ENCODE peak calls at places on chromosomes 4 and X, in nine cellular contexts. One of them, this sample, is unnamed.
A peak's percentile ranks its signal among the peaks of the same experiment; 100 is the strongest.

GRCh38 chr4:112297495-112297894 is 326 bp downstream of the ALPK1 start:
- DNase-seq in GM12878: no peak
- DNase-seq in heart left ventricle: no peak
- DNase-seq in IMR-90: no peak
- DNase-seq in cardiac muscle cell: no peak
- DNase-seq in mammary epithelial cell: no peak
- DNase-seq in Peyer's patch: no peak
- DNase-seq in HCT116: no peak
- DNase-seq in vagina: no peak
- DNase-seq in this sample: no peak

GRCh38 chr4:153138736-153139135 is 65.5 kb upstream of the TRIM2 start:
- DNase-seq in GM12878: no peak
- DNase-seq in heart left ventricle: no peak
- DNase-seq in IMR-90: no peak
- DNase-seq in cardiac muscle cell: no peak
- DNase-seq in mammary epithelial cell: no peak
- DNase-seq in Peyer's patch: no peak
- DNase-seq in HCT116: no peak
- DNase-seq in vagina: no peak
- DNase-seq in this sample: no peak

GRCh38 chr4:76752911-76753494 is 144.9 kb downstream of the SOWAHB start:
- DNase-seq in GM12878: no peak
- DNase-seq in heart left ventricle: peak; percentile 46
- DNase-seq in IMR-90: peak; percentile 100
- DNase-seq in cardiac muscle cell: no peak
- DNase-seq in mammary epithelial cell: peak; percentile 94
- DNase-seq in Peyer's patch: no peak
- DNase-seq in HCT116: peak; percentile 64
- DNase-seq in vagina: no peak
- DNase-seq in this sample: peak; percentile 74

GRCh38 chr4:37988670-37989069 is 28.5 kb downstream of the PTTG2 start:
- DNase-seq in GM12878: no peak
- DNase-seq in heart left ventricle: no peak
- DNase-seq in IMR-90: peak; percentile 37
- DNase-seq in cardiac muscle cell: no peak
- DNase-seq in mammary epithelial cell: no peak
- DNase-seq in Peyer's patch: no peak
- DNase-seq in HCT116: no peak
- DNase-seq in vagina: no peak
- DNase-seq in this sample: no peak

GRCh38 chr4:122777846-122778501 is 45.5 kb downstream of the BBS12 start:
- DNase-seq in GM12878: no peak
- DNase-seq in heart left ventricle: no peak
- DNase-seq in IMR-90: peak; percentile 82
- DNase-seq in cardiac muscle cell: no peak
- DNase-seq in mammary epithelial cell: no peak
- DNase-seq in Peyer's patch: no peak
- DNase-seq in HCT116: no peak
- DNase-seq in vagina: no peak
- DNase-seq in this sample: peak; percentile 63

GRCh38 chr4:81358173-81358572 is 113.5 kb downstream of the RASGEF1B start:
- DNase-seq in GM12878: no peak
- DNase-seq in heart left ventricle: no peak
- DNase-seq in IMR-90: no peak
- DNase-seq in cardiac muscle cell: no peak
- DNase-seq in mammary epithelial cell: no peak
- DNase-seq in Peyer's patch: no peak
- DNase-seq in HCT116: no peak
- DNase-seq in vagina: no peak
- DNase-seq in this sample: no peak

GRCh38 chr4:163911891-163912290 is 417.4 kb downstream of the TMA16 start:
- DNase-seq in GM12878: no peak
- DNase-seq in heart left ventricle: no peak
- DNase-seq in IMR-90: no peak
- DNase-seq in cardiac muscle cell: no peak
- DNase-seq in mammary epithelial cell: no peak
- DNase-seq in Peyer's patch: no peak
- DNase-seq in HCT116: no peak
- DNase-seq in vagina: no peak
- DNase-seq in this sample: peak; percentile 4

GRCh38 chrX:154748712-154749339 is 2.1 kb downstream of the GAB3 start:
- DNase-seq in GM12878: no peak
- DNase-seq in heart left ventricle: peak; percentile 43
- DNase-seq in IMR-90: peak; percentile 50
- DNase-seq in cardiac muscle cell: peak; percentile 61
- DNase-seq in mammary epithelial cell: peak; percentile 45
- DNase-seq in Peyer's patch: no peak
- DNase-seq in HCT116: no peak
- DNase-seq in vagina: no peak
- DNase-seq in this sample: peak; percentile 30

GRCh38 chrX:11464836-11465458 is 171.7 kb downstream of the AMELX start:
- DNase-seq in GM12878: no peak
- DNase-seq in heart left ventricle: no peak
- DNase-seq in IMR-90: no peak
- DNase-seq in cardiac muscle cell: no peak
- DNase-seq in mammary epithelial cell: no peak
- DNase-seq in Peyer's patch: no peak
- DNase-seq in HCT116: no peak
- DNase-seq in vagina: no peak
- DNase-seq in this sample: no peak

GRCh38 chr4:73707269-73707875 is 33.0 kb upstream of the CXCL8 start:
- DNase-seq in GM12878: no peak
- DNase-seq in heart left ventricle: no peak
- DNase-seq in IMR-90: no peak
- DNase-seq in cardiac muscle cell: no peak
- DNase-seq in mammary epithelial cell: no peak
- DNase-seq in Peyer's patch: no peak
- DNase-seq in HCT116: no peak
- DNase-seq in vagina: no peak
- DNase-seq in this sample: no peak

GRCh38 chr4:186201535-186202230 is 10.3 kb downstream of the CYP4V2 start:
- DNase-seq in GM12878: no peak
- DNase-seq in heart left ventricle: no peak
- DNase-seq in IMR-90: peak; percentile 40
- DNase-seq in cardiac muscle cell: peak; percentile 57
- DNase-seq in mammary epithelial cell: peak; percentile 33
- DNase-seq in Peyer's patch: peak; percentile 60
- DNase-seq in HCT116: peak; percentile 66
- DNase-seq in vagina: no peak
- DNase-seq in this sample: no peak

GRCh38 chr4:2809610-2810180 is 16.8 kb downstream of the SH3BP2 start:
- DNase-seq in GM12878: no peak
- DNase-seq in heart left ventricle: no peak
- DNase-seq in IMR-90: no peak
- DNase-seq in cardiac muscle cell: no peak
- DNase-seq in mammary epithelial cell: no peak
- DNase-seq in Peyer's patch: no peak
- DNase-seq in HCT116: no peak
- DNase-seq in vagina: no peak
- DNase-seq in this sample: no peak
- H3K4me1 ChIP-seq in GM12878: peaks cover 50% of the 10 kb centered on the region
- H3K4me1 ChIP-seq in heart left ventricle: peaks cover 95% of the 10 kb centered on the region
- H3K4me1 ChIP-seq in IMR-90: peaks cover 27% of the 10 kb centered on the region
- H3K4me1 ChIP-seq in cardiac muscle cell: peaks cover 9% of the 10 kb centered on the region
- H3K4me1 ChIP-seq in mammary epithelial cell: no peaks in the 10 kb centered on the region
- H3K4me1 ChIP-seq in Peyer's patch: peaks cover 83% of the 10 kb centered on the region
- H3K4me1 ChIP-seq in HCT116: peaks cover 25% of the 10 kb centered on the region
- H3K4me1 ChIP-seq in vagina: peaks cover 77% of the 10 kb centered on the region
- H3K4me1 ChIP-seq in this sample: no peaks in the 10 kb centered on the region

DNA sequence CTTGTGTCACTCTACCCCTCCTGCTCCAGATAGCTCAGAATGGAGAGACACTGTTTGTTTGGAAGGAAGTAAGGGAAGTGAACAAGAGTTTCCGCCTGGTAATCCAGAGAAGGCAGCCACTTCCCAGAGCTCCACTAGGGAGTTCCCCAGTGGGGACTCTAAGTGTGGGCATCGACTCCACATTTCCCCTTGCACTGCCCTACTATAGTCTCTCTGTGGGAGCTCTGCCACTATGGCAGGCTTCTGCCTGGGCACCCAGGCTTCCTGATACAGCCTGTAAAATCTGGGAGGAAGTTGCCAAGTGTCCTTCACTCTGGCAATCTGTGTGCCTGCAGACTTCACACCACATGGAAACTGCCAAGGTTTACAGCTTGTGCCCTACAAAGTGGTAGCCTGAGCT is 245.8 kb upstream of the DMD start:
- DNase-seq in GM12878: no peak
- DNase-seq in heart left ventricle: no peak
- DNase-seq in IMR-90: no peak
- DNase-seq in cardiac muscle cell: no peak
- DNase-seq in mammary epithelial cell: no peak
- DNase-seq in Peyer's patch: no peak
- DNase-seq in HCT116: no peak
- DNase-seq in vagina: no peak
- DNase-seq in this sample: no peak
- H3K27ac ChIP-seq in GM12878: no peak overlapping the region
- H3K27ac ChIP-seq in heart left ventricle: no peak overlapping the region
- H3K27ac ChIP-seq in IMR-90: no peak overlapping the region
- H3K27ac ChIP-seq in cardiac muscle cell: no peak overlapping the region
- H3K27ac ChIP-seq in mammary epithelial cell: no peak overlapping the region
- H3K27ac ChIP-seq in Peyer's patch: no peak overlapping the region
- H3K27ac ChIP-seq in HCT116: no peak overlapping the region
- H3K27ac ChIP-seq in vagina: no peak overlapping the region
- H3K27ac ChIP-seq in this sample: no peak overlapping the region

DNA sequence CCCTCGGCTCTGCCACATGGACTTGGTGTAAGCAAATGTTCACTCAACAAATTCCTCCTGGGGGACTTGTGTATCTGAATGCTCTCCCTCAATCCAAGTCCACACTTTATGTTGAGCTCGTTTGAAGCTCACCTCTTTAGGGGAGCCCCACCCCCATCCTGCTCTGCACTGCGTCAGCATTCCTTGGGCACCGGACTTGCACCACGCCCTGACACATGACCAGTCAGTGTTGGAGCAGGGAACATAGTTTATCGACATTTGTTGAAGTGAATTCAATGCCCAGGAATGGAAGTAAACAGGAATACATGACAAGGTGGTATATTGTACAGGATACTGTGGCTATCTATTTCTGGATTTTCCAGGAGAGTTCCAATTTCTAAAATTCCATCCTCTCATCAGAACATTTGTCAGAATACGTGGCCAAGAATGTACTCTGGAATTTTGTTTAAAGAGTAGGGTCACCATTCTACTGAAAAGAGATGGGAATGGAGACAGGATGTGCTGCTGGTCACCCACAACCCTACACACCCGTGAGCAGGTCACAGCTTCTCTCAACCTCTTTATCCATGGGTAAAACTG is 59.9 kb upstream of the LNX1 start:
- DNase-seq in GM12878: no peak
- DNase-seq in heart left ventricle: peak; percentile 65
- DNase-seq in IMR-90: peak; percentile 21
- DNase-seq in cardiac muscle cell: no peak
- DNase-seq in mammary epithelial cell: no peak
- DNase-seq in Peyer's patch: peak; percentile 83
- DNase-seq in HCT116: no peak
- DNase-seq in vagina: no peak
- DNase-seq in this sample: peak; percentile 33
- TF ChIP-seq CTCF in GM12878: no peak
- TF ChIP-seq CTCF in heart left ventricle: no peak
- TF ChIP-seq CTCF in IMR-90: no peak
- TF ChIP-seq CTCF in cardiac muscle cell: no peak
- TF ChIP-seq CTCF in mammary epithelial cell: no peak
- TF ChIP-seq CTCF in Peyer's patch: no peak
- TF ChIP-seq CTCF in HCT116: no peak
- TF ChIP-seq CTCF in vagina: no peak
- TF ChIP-seq CTCF in this sample: no peak

GRCh38 chrX:111181883-111182400 is 86.0 kb downstream of the PAK3 start:
- DNase-seq in GM12878: no peak
- DNase-seq in heart left ventricle: no peak
- DNase-seq in IMR-90: no peak
- DNase-seq in cardiac muscle cell: no peak
- DNase-seq in mammary epithelial cell: no peak
- DNase-seq in Peyer's patch: no peak
- DNase-seq in HCT116: no peak
- DNase-seq in vagina: no peak
- DNase-seq in this sample: no peak
- H3K4me1 ChIP-seq in GM12878: no peaks in the 10 kb centered on the region
- H3K4me1 ChIP-seq in heart left ventricle: no peaks in the 10 kb centered on the region
- H3K4me1 ChIP-seq in IMR-90: no peaks in the 10 kb centered on the region
- H3K4me1 ChIP-seq in cardiac muscle cell: no peaks in the 10 kb centered on the region
- H3K4me1 ChIP-seq in mammary epithelial cell: no peaks in the 10 kb centered on the region
- H3K4me1 ChIP-seq in Peyer's patch: no peaks in the 10 kb centered on the region
- H3K4me1 ChIP-seq in HCT116: no peaks in the 10 kb centered on the region
- H3K4me1 ChIP-seq in vagina: no peaks in the 10 kb centered on the region
- H3K4me1 ChIP-seq in this sample: no peaks in the 10 kb centered on the region

GRCh38 chr4:100190643-100191600 is 654 bp upstream of the DDIT4L start:
- DNase-seq in GM12878: no peak
- DNase-seq in heart left ventricle: no peak
- DNase-seq in IMR-90: peak; percentile 37
- DNase-seq in cardiac muscle cell: peak; percentile 57
- DNase-seq in mammary epithelial cell: peak; percentile 4
- DNase-seq in Peyer's patch: no peak
- DNase-seq in HCT116: no peak
- DNase-seq in vagina: no peak
- DNase-seq in this sample: no peak

GRCh38 chr4:100184787-100185186 is 5.5 kb downstream of the DDIT4L start:
- DNase-seq in GM12878: no peak
- DNase-seq in heart left ventricle: no peak
- DNase-seq in IMR-90: no peak
- DNase-seq in cardiac muscle cell: no peak
- DNase-seq in mammary epithelial cell: no peak
- DNase-seq in Peyer's patch: no peak
- DNase-seq in HCT116: no peak
- DNase-seq in vagina: no peak
- DNase-seq in this sample: no peak

GRCh38 chr4:100189820-100190642 is at the start of gene DDIT4L:
- DNase-seq in GM12878: no peak
- DNase-seq in heart left ventricle: peak; percentile 29
- DNase-seq in IMR-90: peak; percentile 37
- DNase-seq in cardiac muscle cell: peak; percentile 66
- DNase-seq in mammary epithelial cell: peak; percentile 6
- DNase-seq in Peyer's patch: peak; percentile 48
- DNase-seq in HCT116: peak; percentile 15
- DNase-seq in vagina: no peak
- DNase-seq in this sample: peak; percentile 22

GRCh38 chr4:100187781-100188180 is 2.5 kb downstream of the DDIT4L start:
- DNase-seq in GM12878: no peak
- DNase-seq in heart left ventricle: no peak
- DNase-seq in IMR-90: no peak
- DNase-seq in cardiac muscle cell: no peak
- DNase-seq in mammary epithelial cell: no peak
- DNase-seq in Peyer's patch: no peak
- DNase-seq in HCT116: no peak
- DNase-seq in vagina: no peak
- DNase-seq in this sample: no peak

DNA sequence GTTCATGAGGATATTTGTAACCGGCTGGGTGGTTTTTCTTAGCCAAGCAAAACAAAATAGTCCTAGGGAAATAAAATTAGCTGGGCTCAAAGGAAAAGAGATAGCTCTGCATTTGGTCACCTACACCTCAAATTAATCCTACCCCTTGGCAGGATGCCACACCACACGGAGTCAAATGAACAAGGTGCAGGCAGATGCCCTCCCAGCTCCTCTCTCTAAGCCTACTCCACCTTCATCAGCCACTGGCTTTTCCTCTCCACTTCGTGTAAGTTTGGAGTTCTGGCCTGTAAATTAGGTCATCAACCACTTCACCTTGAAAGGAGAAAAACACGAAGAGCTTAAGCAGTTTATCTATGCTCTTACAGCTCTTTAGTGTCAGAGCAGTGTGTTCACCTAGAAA is 1.4 kb downstream of the DDIT4L start:
- DNase-seq in GM12878: no peak
- DNase-seq in heart left ventricle: no peak
- DNase-seq in IMR-90: no peak
- DNase-seq in cardiac muscle cell: peak; percentile 32
- DNase-seq in mammary epithelial cell: peak; percentile 1
- DNase-seq in Peyer's patch: no peak
- DNase-seq in HCT116: no peak
- DNase-seq in vagina: no peak
- DNase-seq in this sample: no peak
- H3K27ac ChIP-seq in GM12878: no peak overlapping the region
- H3K27ac ChIP-seq in heart left ventricle: no peak overlapping the region
- H3K27ac ChIP-seq in IMR-90: no peak overlapping the region
- H3K27ac ChIP-seq in cardiac muscle cell: no peak overlapping the region
- H3K27ac ChIP-seq in mammary epithelial cell: no peak overlapping the region
- H3K27ac ChIP-seq in Peyer's patch: no peak overlapping the region
- H3K27ac ChIP-seq in HCT116: no peak overlapping the region
- H3K27ac ChIP-seq in vagina: peak overlapping the region; percentile 67
- H3K27ac ChIP-seq in this sample: no peak overlapping the region